ENCODE peak calls at places on chromosomes 2 and 18, in nine cellular contexts. One of them, this sample, is unnamed.

GRCh38 chr2:111626037-111626861 is 257.7 kb downstream of the ANAPC1 start:
- DNase-seq in activated CD4-positive, alpha-beta T cell treated with anti-CD3 and anti-CD28 coated beads for 4 hours: no peak
- DNase-seq in HCEC 1CT: peak; percentile 34
- DNase-seq in iPS-NIHi11: no peak
- DNase-seq in iPS DF 6.9: no peak
- DNase-seq in HL-60: no peak
- DNase-seq in fibroblast of the aortic adventitia: peak; percentile 45
- DNase-seq in GM03348: no peak
- DNase-seq in right cardiac atrium: no peak
- DNase-seq in this sample: no peak

GRCh38 chr2:121238828-121239227 is 46.2 kb downstream of the TFCP2L1 start:
- DNase-seq in activated CD4-positive, alpha-beta T cell treated with anti-CD3 and anti-CD28 coated beads for 4 hours: no peak
- DNase-seq in HCEC 1CT: no peak
- DNase-seq in iPS-NIHi11: no peak
- DNase-seq in iPS DF 6.9: no peak
- DNase-seq in HL-60: no peak
- DNase-seq in fibroblast of the aortic adventitia: no peak
- DNase-seq in GM03348: no peak
- DNase-seq in right cardiac atrium: no peak
- DNase-seq in this sample: no peak

GRCh38 chr2:27891063-27891819 is 712 bp downstream of the BABAM2 start:
- DNase-seq in activated CD4-positive, alpha-beta T cell treated with anti-CD3 and anti-CD28 coated beads for 4 hours: peak; percentile 93
- DNase-seq in HCEC 1CT: peak; percentile 79
- DNase-seq in iPS-NIHi11: peak; percentile 77
- DNase-seq in iPS DF 6.9: peak; percentile 29
- DNase-seq in HL-60: peak; percentile 82
- DNase-seq in fibroblast of the aortic adventitia: peak; percentile 91
- DNase-seq in GM03348: peak; percentile 78
- DNase-seq in right cardiac atrium: peak; percentile 88
- DNase-seq in this sample: peak; percentile 79

GRCh38 chr2:152740743-152741328 is 22.4 kb downstream of the ARL6IP6 start:
- DNase-seq in activated CD4-positive, alpha-beta T cell treated with anti-CD3 and anti-CD28 coated beads for 4 hours: no peak
- DNase-seq in HCEC 1CT: peak; percentile 74
- DNase-seq in iPS-NIHi11: peak; percentile 16
- DNase-seq in iPS DF 6.9: no peak
- DNase-seq in HL-60: no peak
- DNase-seq in fibroblast of the aortic adventitia: peak; percentile 79
- DNase-seq in GM03348: peak; percentile 62
- DNase-seq in right cardiac atrium: no peak
- DNase-seq in this sample: peak; percentile 55

GRCh38 chr18:2723207-2723606 is 67.7 kb downstream of the SMCHD1 start:
- DNase-seq in activated CD4-positive, alpha-beta T cell treated with anti-CD3 and anti-CD28 coated beads for 4 hours: no peak
- DNase-seq in HCEC 1CT: no peak
- DNase-seq in iPS-NIHi11: no peak
- DNase-seq in iPS DF 6.9: no peak
- DNase-seq in HL-60: no peak
- DNase-seq in fibroblast of the aortic adventitia: no peak
- DNase-seq in GM03348: no peak
- DNase-seq in right cardiac atrium: no peak
- DNase-seq in this sample: no peak

GRCh38 chr2:63520793-63521192 is 67.5 kb downstream of the WDPCP start:
- DNase-seq in activated CD4-positive, alpha-beta T cell treated with anti-CD3 and anti-CD28 coated beads for 4 hours: no peak
- DNase-seq in HCEC 1CT: no peak
- DNase-seq in iPS-NIHi11: no peak
- DNase-seq in iPS DF 6.9: no peak
- DNase-seq in HL-60: no peak
- DNase-seq in fibroblast of the aortic adventitia: no peak
- DNase-seq in GM03348: no peak
- DNase-seq in right cardiac atrium: no peak
- DNase-seq in this sample: no peak

GRCh38 chr2:189149981-189150380 is 29.6 kb downstream of the COL5A2 start:
- DNase-seq in activated CD4-positive, alpha-beta T cell treated with anti-CD3 and anti-CD28 coated beads for 4 hours: no peak
- DNase-seq in HCEC 1CT: peak; percentile 87
- DNase-seq in iPS-NIHi11: no peak
- DNase-seq in iPS DF 6.9: no peak
- DNase-seq in HL-60: no peak
- DNase-seq in fibroblast of the aortic adventitia: peak; percentile 46
- DNase-seq in GM03348: peak; percentile 30
- DNase-seq in right cardiac atrium: no peak
- DNase-seq in this sample: no peak

GRCh38 chr2:144694456-144694855 is 174.5 kb upstream of the ZEB2 start:
- DNase-seq in activated CD4-positive, alpha-beta T cell treated with anti-CD3 and anti-CD28 coated beads for 4 hours: no peak
- DNase-seq in HCEC 1CT: no peak
- DNase-seq in iPS-NIHi11: no peak
- DNase-seq in iPS DF 6.9: no peak
- DNase-seq in HL-60: no peak
- DNase-seq in fibroblast of the aortic adventitia: no peak
- DNase-seq in GM03348: no peak
- DNase-seq in right cardiac atrium: no peak
- DNase-seq in this sample: no peak

GRCh38 chr2:73113634-73113958 is 848 bp upstream of the RAB11FIP5 start:
- DNase-seq in activated CD4-positive, alpha-beta T cell treated with anti-CD3 and anti-CD28 coated beads for 4 hours: no peak
- DNase-seq in HCEC 1CT: no peak
- DNase-seq in iPS-NIHi11: no peak
- DNase-seq in iPS DF 6.9: no peak
- DNase-seq in HL-60: no peak
- DNase-seq in fibroblast of the aortic adventitia: no peak
- DNase-seq in GM03348: no peak
- DNase-seq in right cardiac atrium: no peak
- DNase-seq in this sample: no peak